ENCODE peak calls at places on chromosomes 6 and 20, in seven cellular contexts. K is NCI-H446; F is GM23248; E is Calu3; R is stimulated activated CD4-positive, alpha-beta T cell treated with anti-CD3 and anti-CD28 coated beads, Interleukin-12 subunit alpha, Interleukin-12 subunit beta, amount 100 ng/mL, for 48 hours; I is omental fat pad; A is WTC11. H is an unnamed sample.

GRCh38 chr6:14824835-14825223 is 421.0 kb upstream of the JARID2 start:
- DNase-seq in K (no peak), F (no peak), E (no peak), R (no peak), I (no peak), A (no peak), H (no peak)

GRCh38 chr6:166032366-166033171 is 135.1 kb downstream of the TBXT start:
- DNase-seq in K (no peak), F (peak), E (peak), R (no peak), I (no peak), A (peak), H (peak)

GRCh38 chr20:58690851-58691250 is 1.7 kb upstream of the NPEPL1 start:
- DNase-seq in K (no peak), F (peak), E (no peak), R (no peak), I (no peak), A (no peak), H (no peak)

GRCh38 chr6:24330137-24330732 is 27.6 kb downstream of the DCDC2 start:
- DNase-seq in K (no peak), F (peak), E (peak), R (no peak), I (no peak), A (no peak), H (peak)

GRCh38 chr6:132021552-132022375 is 70.6 kb upstream of the CCN2 start:
- DNase-seq in K (no peak), F (no peak), E (no peak), R (no peak), I (no peak), A (no peak), H (peak)

GRCh38 chr6:138489846-138490245 is 9.4 kb downstream of the NHSL1 start:
- DNase-seq in K (no peak), F (no peak), E (no peak), R (no peak), I (no peak), A (no peak), H (no peak)

GRCh38 chr20:8073024-8073832 is 53.7 kb upstream of the TMX4 start:
- DNase-seq in K (no peak), F (peak), E (peak), R (no peak), I (no peak), A (no peak), H (peak)

GRCh38 chr6:108115598-108116058 is 41.1 kb upstream of the OSTM1 start:
- DNase-seq in K (no peak), F (peak), E (peak), R (no peak), I (no peak), A (peak), H (peak)

GRCh38 chr20:48523191-48523757 is 304.5 kb downstream of the PREX1 start:
- DNase-seq in K (no peak), F (peak), E (peak), R (no peak), I (no peak), A (peak), H (peak)

GRCh38 chr20:2800590-2801458 is at the start of gene CPXM1:
- DNase-seq in K (no peak), F (no peak), E (no peak), R (no peak), I (no peak), A (peak), H (no peak)

GRCh38 chr20:11906626-11907480 is 10.8 kb upstream of the BTBD3 start:
- DNase-seq in K (no peak), F (no peak), E (no peak), R (no peak), I (no peak), A (no peak), H (no peak)

GRCh38 chr6:138307816-138308727 is 69.6 kb upstream of the SMIM28 start:
- DNase-seq in K (no peak), F (peak), E (no peak), R (no peak), I (no peak), A (no peak), H (no peak)

GRCh38 chr6:124819340-124819739 is 142.9 kb upstream of the RNF217 start:
- DNase-seq in K (no peak), F (no peak), E (no peak), R (no peak), I (no peak), A (no peak), H (no peak)

GRCh38 chr6:71982385-71982784 is 96.0 kb downstream of the RIMS1 start:
- DNase-seq in K (no peak), F (peak), E (no peak), R (no peak), I (no peak), A (no peak), H (no peak)

GRCh38 chr6:166637806-166638458 is 10.9 kb upstream of the RPS6KA2 start:
- DNase-seq in K (no peak), F (no peak), E (no peak), R (no peak), I (no peak), A (no peak), H (no peak)

GRCh38 chr6:26394289-26394688 is 7.8 kb upstream of the BTN3A1 start:
- DNase-seq in K (peak), F (peak), E (peak), R (no peak), I (no peak), A (no peak), H (no peak)

H was measured in Caco-2.